ENCODE peak calls at places on chromosome 12, in seven cellular contexts. G, L, V, N, Z, J and A are unnamed samples.

GRCh38 chr12:1914116-1914911 is 4.1 kb downstream of the CACNA2D4 start:
- DNase-seq in G (no peak), L (no peak), V (no peak), N (no peak), Z (no peak), J (no peak), A (no peak)

GRCh38 chr12:33734871-33735270 is 287.4 kb upstream of the ALG10 start:
- DNase-seq in G (no peak), L (no peak), V (no peak), N (no peak), Z (no peak), J (no peak), A (no peak)

GRCh38 chr12:22321620-22322019 is 12.9 kb downstream of the ST8SIA1 start:
- DNase-seq in G (no peak), L (no peak), V (no peak), N (no peak), Z (no peak), J (no peak), A (peak; percentile 27)

GRCh38 chr12:55624056-55624455 is 12.6 kb upstream of the OR10P1 start:
- DNase-seq in G (no peak), L (no peak), V (no peak), N (no peak), Z (no peak), J (no peak), A (peak; percentile 83)

GRCh38 chr12:5746020-5746419 is 199.0 kb downstream of the ANO2 start:
- DNase-seq in G (no peak), L (no peak), V (no peak), N (no peak), Z (no peak), J (no peak), A (no peak)

GRCh38 chr12:119008691-119009221 is 27.4 kb downstream of the SRRM4 start:
- DNase-seq in G (no peak), L (peak; percentile 24), V (no peak), N (no peak), Z (no peak), J (no peak), A (no peak)

GRCh38 chr12:25056486-25057130 is 107.7 kb upstream of the BCAT1 start:
- DNase-seq in G (no peak), L (no peak), V (no peak), N (no peak), Z (peak; percentile 72), J (no peak), A (peak; percentile 41)

GRCh38 chr12:102167821-102168605 is 29.6 kb downstream of the PMCH start:
- DNase-seq in G (no peak), L (no peak), V (peak; percentile 4), N (no peak), Z (no peak), J (no peak), A (no peak)

GRCh38 chr12:50824914-50825313 is 17.8 kb upstream of the TMPRSS12 start:
- DNase-seq in G (no peak), L (no peak), V (no peak), N (no peak), Z (no peak), J (no peak), A (no peak)

GRCh38 chr12:80064951-80065350 is 34.4 kb upstream of the OTOGL start:
- DNase-seq in G (no peak), L (no peak), V (no peak), N (no peak), Z (no peak), J (no peak), A (no peak)

GRCh38 chr12:234891-235415 is 21.0 kb upstream of the SLC6A12 start:
- DNase-seq in G (no peak), L (no peak), V (no peak), N (no peak), Z (no peak), J (no peak), A (no peak)

GRCh38 chr12:88693837-88694445 is 113.7 kb upstream of the KITLG start:
- DNase-seq in G (no peak), L (no peak), V (no peak), N (no peak), Z (no peak), J (no peak), A (peak; percentile 51)

GRCh38 chr12:6226701-6227096 is 26.5 kb downstream of the CD9 start:
- DNase-seq in G (no peak), L (no peak), V (no peak), N (no peak), Z (no peak), J (no peak), A (peak; percentile 77)

GRCh38 chr12:98653866-98654493 is 8.9 kb downstream of the APAF1 start:
- DNase-seq in G (no peak), L (peak; percentile 60), V (peak; percentile 73), N (peak; percentile 77), Z (peak; percentile 71), J (peak; percentile 56), A (peak; percentile 23)

GRCh38 chr12:6167327-6168280 is 32.6 kb upstream of the CD9 start:
- DNase-seq in G (no peak), L (peak; percentile 85), V (peak; percentile 99), N (peak; percentile 61), Z (no peak), J (peak; percentile 80), A (peak; percentile 90)

GRCh38 chr12:104083769-104084475 is 19.6 kb downstream of the HCFC2 start:
- DNase-seq in G (no peak), L (no peak), V (no peak), N (no peak), Z (no peak), J (no peak), A (no peak)

GRCh38 chr12:123105427-123105826 is 45.5 kb downstream of the PITPNM2 start:
- DNase-seq in G (no peak), L (no peak), V (no peak), N (no peak), Z (no peak), J (no peak), A (no peak)

DNA sequence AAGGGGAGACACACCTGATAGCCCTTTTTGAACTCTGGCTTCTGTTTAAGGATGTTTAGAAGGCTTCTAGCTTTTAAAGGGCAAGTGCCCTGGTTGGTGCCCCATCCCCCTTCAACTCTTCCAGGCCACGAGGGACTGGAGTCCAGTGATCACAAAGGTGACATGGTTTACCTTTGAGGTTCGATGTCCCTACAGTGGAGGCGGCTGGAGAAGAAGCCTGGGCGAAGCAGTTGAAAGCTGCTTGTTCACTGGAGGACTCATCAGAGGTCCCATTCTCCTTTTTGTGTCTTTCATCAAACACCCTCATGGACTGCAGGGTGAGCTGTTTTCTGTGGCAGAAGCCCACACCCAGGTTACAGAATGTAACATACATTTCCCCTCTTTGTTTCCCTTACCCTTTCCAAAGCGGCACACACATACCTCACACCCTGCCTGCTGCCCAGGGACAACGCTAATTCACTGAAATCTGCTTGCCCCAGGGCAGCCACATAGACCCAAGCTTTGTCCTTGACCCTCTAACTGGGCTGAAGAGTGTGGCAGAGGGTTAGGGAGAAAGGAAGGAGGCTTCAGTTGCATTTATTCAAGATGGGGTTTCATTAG is 7.7 kb downstream of the TBX3 start:
- DNase-seq in G (no peak), L (no peak), V (no peak), N (no peak), Z (no peak), J (no peak), A (peak; percentile 17)
- H3K9me3 ChIP-seq in G (no peaks in the 10 kb centered on the region), L (no peaks in the 10 kb centered on the region), V (no peaks in the 10 kb centered on the region), N (no peaks in the 10 kb centered on the region), Z (no peaks in the 10 kb centered on the region), J (no peaks in the 10 kb centered on the region), A (no peaks in the 10 kb centered on the region)

GRCh38 chr12:112904571-112904970 is 2.2 kb upstream of the OAS1 start:
- DNase-seq in G (no peak), L (no peak), V (no peak), N (peak; percentile 81), Z (no peak), J (peak; percentile 65), A (no peak)

GRCh38 chr12:112906712-112907414 is at the start of gene OAS1:
- DNase-seq in G (no peak), L (no peak), V (peak; percentile 58), N (peak; percentile 79), Z (peak; percentile 80), J (peak; percentile 96), A (peak; percentile 61)

GRCh38 chr12:112908548-112908947 is 1.8 kb downstream of the OAS1 start:
- DNase-seq in G (no peak), L (no peak), V (no peak), N (no peak), Z (no peak), J (no peak), A (no peak)

GRCh38 chr12:112907415-112908157 is 824 bp downstream of the OAS1 start:
- DNase-seq in G (no peak), L (no peak), V (no peak), N (no peak), Z (peak; percentile 82), J (no peak), A (no peak)

DNA sequence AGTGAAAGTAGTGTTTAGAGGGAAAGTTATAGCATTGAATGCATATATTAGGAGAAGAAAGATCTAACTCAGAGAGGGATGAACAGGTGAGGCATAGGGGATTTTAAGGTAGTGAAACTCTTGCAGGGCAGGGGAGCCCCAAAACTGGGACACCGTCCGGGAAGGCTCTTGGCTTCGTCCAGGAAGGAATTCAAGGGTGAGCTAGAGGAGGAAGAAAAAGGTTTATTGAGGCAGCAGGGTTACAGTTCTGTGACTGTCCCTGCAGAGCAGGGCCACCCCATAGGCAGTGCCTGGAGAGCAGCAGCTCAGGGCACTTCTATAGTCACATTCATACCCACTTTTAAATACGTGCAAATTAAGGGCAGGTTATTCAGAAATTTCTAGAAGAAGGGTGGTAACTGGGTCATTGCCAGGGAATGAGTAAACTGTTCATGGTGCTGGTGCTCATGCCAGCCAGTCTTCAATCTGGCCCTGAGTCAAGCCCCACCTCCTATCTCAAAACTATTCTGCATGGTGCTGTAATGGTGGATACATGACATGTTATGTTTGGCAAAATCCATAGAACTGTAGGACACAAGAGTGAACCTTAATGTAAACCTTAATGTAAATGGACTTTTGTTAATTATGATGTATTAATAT is 1.2 kb upstream of the OAS1 start:
- DNase-seq in G (no peak), L (no peak), V (no peak), N (no peak), Z (no peak), J (peak; percentile 46), A (peak; percentile 18)
- H3K4me1 ChIP-seq in G (no peaks in the 10 kb centered on the region), L (no peaks in the 10 kb centered on the region), V (peaks cover 13% of the 10 kb centered on the region), N (peaks cover 59% of the 10 kb centered on the region), Z (peaks cover 74% of the 10 kb centered on the region), J (peaks cover 12% of the 10 kb centered on the region), A (peaks cover 4% of the 10 kb centered on the region)

GRCh38 chr12:128595609-128596008 is 228.1 kb downstream of the SLC15A4 start:
- DNase-seq in G (no peak), L (no peak), V (no peak), N (no peak), Z (no peak), J (no peak), A (no peak)
- H3K9me3 ChIP-seq in G (no peaks in the 10 kb centered on the region), L (no peaks in the 10 kb centered on the region), V (no peaks in the 10 kb centered on the region), N (no peaks in the 10 kb centered on the region), Z (no peaks in the 10 kb centered on the region), J (no peaks in the 10 kb centered on the region), A (peaks cover 32% of the 10 kb centered on the region)

DNA sequence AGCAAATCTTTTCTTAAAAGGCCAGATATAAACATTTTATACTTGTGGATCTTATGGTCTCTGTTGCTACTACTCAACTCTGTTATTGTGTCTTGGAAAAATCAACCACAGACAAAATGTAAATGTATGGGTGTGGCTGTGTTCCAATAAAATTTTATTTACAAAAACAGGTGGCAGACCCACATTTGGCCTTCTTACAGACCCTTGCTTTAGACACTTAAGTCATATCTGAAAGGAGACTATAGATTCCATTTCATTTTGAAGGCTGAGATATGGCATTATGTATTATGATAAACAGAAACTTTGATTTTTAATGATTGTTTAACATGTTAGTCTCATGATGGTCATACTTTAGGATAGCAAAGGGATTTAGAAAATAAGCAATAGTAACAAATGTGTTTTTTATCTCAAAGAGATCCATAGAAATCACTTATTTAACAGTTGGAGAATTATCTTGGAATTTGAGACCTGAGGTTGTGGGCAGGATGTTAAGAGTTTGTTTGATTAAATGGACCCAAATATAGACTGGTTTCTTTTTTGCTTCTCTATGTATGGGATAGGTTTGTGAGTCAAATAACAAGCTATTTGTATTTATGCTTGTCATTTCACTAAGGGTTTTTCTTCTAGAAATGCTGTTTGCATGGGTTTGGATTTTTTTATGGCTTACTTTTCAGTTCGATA is 51.2 kb downstream of the PPFIBP1 start:
- DNase-seq in G (no peak), L (peak; percentile 50), V (peak; percentile 55), N (no peak), Z (no peak), J (no peak), A (no peak)
- H3K4me1 ChIP-seq in G (no peaks in the 10 kb centered on the region), L (peaks cover 31% of the 10 kb centered on the region), V (peaks cover 3% of the 10 kb centered on the region), N (peaks cover 39% of the 10 kb centered on the region), Z (no peaks in the 10 kb centered on the region), J (peaks cover 2% of the 10 kb centered on the region), A (peaks cover 78% of the 10 kb centered on the region)